ENCODE peak calls at places on chromosomes 3 and 15, in seven cellular contexts. H is GM12878, Q is transverse colon, C is sigmoid colon, F is ovary, W is suprapubic skin, Y is stomach. O is an unnamed sample. For H3K36me3, the result is how much of the 10 kb centered on the place peaks cover.

GRCh38 chr3:133466531-133467386 is 66.9 kb downstream of the BFSP2 start:
- DNase-seq in Y (no peak), W (no peak), Q (no peak), H (no peak), C (no peak), F (no peak), O (no peak)

GRCh38 chr3:40128169-40128568 is 181.3 kb upstream of the EIF1B start:
- DNase-seq in Y (no peak), Q (no peak), H (no peak), F (no peak), W (no peak), C (no peak), O (no peak)

GRCh38 chr15:67240235-67241131 is 14.0 kb downstream of the AAGAB start:
- DNase-seq in Q (peak), C (no peak), H (peak), Y (peak), W (no peak), F (no peak), O (no peak)

GRCh38 chr3:168884353-168884903 is 779.1 kb downstream of the MECOM start:
- DNase-seq in Y (peak), C (no peak), F (no peak), Q (peak), H (no peak), W (no peak), O (no peak)

GRCh38 chr3:42189071-42189470 is 76.9 kb downstream of the CCK start:
- DNase-seq in Y (no peak), H (no peak), Q (no peak), W (no peak), F (no peak), C (peak), O (no peak)

GRCh38 chr3:172154768-172155649 is 115.6 kb downstream of the FNDC3B start:
- DNase-seq in C (no peak), F (no peak), H (no peak), Y (no peak), W (no peak), Q (peak), O (no peak)

GRCh38 chr3:126555795-126556636 is 2.7 kb downstream of the C3orf22 start:
- DNase-seq in F (peak), H (no peak), W (peak), Q (peak), Y (peak), C (peak), O (no peak)

GRCh38 chr3:114155370-114155821 is 23.5 kb downstream of the DRD3 start:
- DNase-seq in C (no peak), W (no peak), Q (peak), F (no peak), H (no peak), Y (no peak), O (no peak)

GRCh38 chr3:44114142-44114541 is 127.5 kb upstream of the TOPAZ1 start:
- DNase-seq in Y (peak), W (no peak), C (no peak), F (no peak), H (no peak), Q (peak), O (peak)

GRCh38 chr3:32288819-32289218 is 50.3 kb downstream of the CMTM8 start:
- DNase-seq in W (no peak), H (no peak), Q (no peak), F (no peak), Y (no peak), C (no peak), O (no peak)

GRCh38 chr15:64044315-64045105 is 1.8 kb downstream of the DAPK2 start:
- DNase-seq in W (no peak), Y (peak), H (peak), F (no peak), Q (no peak), C (no peak), O (no peak)

GRCh38 chr3:30864836-30865235 is 29.6 kb downstream of the GADL1 start:
- DNase-seq in C (no peak), W (no peak), H (no peak), Y (no peak), Q (no peak), F (no peak), O (no peak)

GRCh38 chr3:53089511-53089910 is 40.7 kb downstream of the RFT1 start:
- DNase-seq in C (no peak), H (no peak), F (no peak), W (no peak), Y (no peak), Q (no peak), O (no peak)

GRCh38 chr15:91186892-91187644 is 87.0 kb downstream of the SV2B start:
- DNase-seq in Q (no peak), Y (no peak), C (no peak), W (no peak), H (no peak), F (no peak), O (no peak)

GRCh38 chr15:88334436-88334835 is 77.9 kb upstream of the NTRK3 start:
- DNase-seq in F (no peak), H (no peak), W (no peak), Q (no peak), Y (no peak), C (no peak), O (no peak)

GRCh38 chr15:78626611-78627010 is 5.8 kb upstream of the CHRNA3 start:
- DNase-seq in F (no peak), H (no peak), C (no peak), Y (peak), Q (no peak), W (peak), O (no peak)

GRCh38 chr15:63521405-63522142 is 17.2 kb downstream of the USP3 start:
- DNase-seq in W (no peak), C (no peak), Y (no peak), F (no peak), H (no peak), Q (no peak), O (no peak)

GRCh38 chr15:23038741-23039150 is 623 bp downstream of the TUBGCP5 start:
- DNase-seq in F (no peak), C (no peak), H (no peak), Q (peak), W (no peak), Y (no peak), O (no peak)

GRCh38 chr3:25468866-25469319 is 40.8 kb downstream of the RARB start:
- DNase-seq in C (peak), F (peak), H (no peak), Y (no peak), Q (peak), W (peak), O (peak)

GRCh38 chr3:47583320-47584075 is 4.8 kb upstream of the CSPG5 start:
- DNase-seq in F (no peak), H (no peak), W (no peak), C (no peak), Y (no peak), Q (no peak), O (no peak)

GRCh38 chr15:71437404-71437803 is 322.1 kb downstream of the THSD4 start:
- DNase-seq in W (no peak), Y (no peak), H (no peak), F (no peak), Q (no peak), C (no peak), O (no peak)

GRCh38 chr3:16338124-16338523 is 73.1 kb downstream of the OXNAD1 start:
- DNase-seq in Y (peak), H (peak), W (no peak), F (no peak), C (no peak), Q (peak), O (no peak)

GRCh38 chr3:97896129-97896528 is 74.3 kb downstream of the CRYBG3 start:
- DNase-seq in H (no peak), Y (no peak), W (no peak), C (no peak), F (no peak), Q (no peak), O (no peak)

GRCh38 chr15:29014493-29014892 is 128.7 kb downstream of the APBA2 start:
- DNase-seq in Y (no peak), C (no peak), Q (no peak), F (no peak), H (no peak), W (no peak), O (no peak)

GRCh38 chr3:122298239-122298638 is 26.8 kb upstream of the CSTA start:
- DNase-seq in Q (no peak), H (peak), Y (no peak), W (no peak), F (no peak), C (no peak), O (no peak)

DNA sequence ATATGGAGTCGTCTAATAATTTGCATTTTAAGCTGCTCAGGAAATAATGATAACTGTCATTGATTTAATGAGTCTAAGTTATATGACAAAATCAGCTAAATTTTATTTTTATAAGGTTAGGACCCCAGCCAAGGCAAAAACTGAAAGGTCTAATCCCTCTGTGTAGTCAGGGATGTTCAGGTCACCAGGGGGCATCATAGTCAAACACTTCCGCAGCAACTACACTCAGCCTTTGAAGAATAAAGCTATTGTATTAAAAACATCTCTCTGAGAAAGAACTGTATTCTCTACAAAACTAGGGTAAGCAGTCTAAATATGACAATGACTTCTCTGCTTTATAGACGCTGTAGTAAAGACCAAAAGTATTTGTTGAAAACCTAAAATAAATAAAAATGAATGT is 15.0 kb downstream of the INTS14 start:
- DNase-seq in W (no peak), C (no peak), Y (no peak), F (no peak), H (no peak), Q (no peak), O (no peak)
- H3K36me3 ChIP-seq in W (half or more), C (under half), Y (half or more), F (under half), H (under half), Q (under half), O (under half)

DNA sequence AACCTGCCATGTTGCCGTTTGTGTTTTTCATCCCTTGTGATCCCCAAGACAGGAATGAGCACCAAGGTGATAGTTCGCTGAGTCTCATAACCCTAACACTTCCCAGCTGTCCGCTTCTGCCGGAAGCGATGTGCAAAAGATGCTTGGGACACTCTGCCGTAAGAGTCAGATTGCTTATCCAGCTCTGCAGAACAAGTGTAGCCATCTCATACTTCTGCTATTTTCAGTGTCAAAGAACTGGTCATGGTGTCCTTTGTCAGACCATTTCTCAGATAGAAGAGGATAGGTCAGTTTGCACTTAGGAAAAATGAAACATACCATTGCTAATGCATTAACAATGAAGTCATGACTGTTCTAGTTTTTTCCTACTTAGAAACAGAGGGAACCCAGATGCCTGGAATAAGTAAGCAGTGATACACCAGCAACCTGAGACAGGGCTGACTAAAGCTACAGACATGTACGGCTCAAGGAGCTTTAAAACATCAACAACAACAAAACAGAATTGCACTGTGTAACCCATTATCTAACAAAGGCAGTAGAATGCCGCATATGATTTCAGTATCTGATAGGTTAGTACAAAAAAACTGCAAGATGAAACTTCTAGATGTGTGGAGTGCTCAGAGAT is 134.0 kb upstream of the IL12A start:
- DNase-seq in W (no peak), H (no peak), C (no peak), F (no peak), Y (no peak), Q (no peak), O (no peak)
- H3K4me3 ChIP-seq in W (no peak), H (no peak), C (peak), F (peak), Y (peak), Q (no peak), O (no peak)

GRCh38 chr15:25600751-25601150 is 161.9 kb upstream of the UBE3A start:
- DNase-seq in Y (no peak), Q (no peak), H (no peak), C (no peak), W (no peak), F (no peak), O (no peak)

GRCh38 chr15:25608926-25609325 is 170.1 kb upstream of the UBE3A start:
- DNase-seq in F (no peak), H (no peak), C (no peak), Q (no peak), W (no peak), Y (no peak), O (no peak)

GRCh38 chr15:25609371-25609770 is 170.5 kb upstream of the UBE3A start:
- DNase-seq in Q (no peak), C (no peak), Y (no peak), W (no peak), F (no peak), H (no peak), O (no peak)

DNA sequence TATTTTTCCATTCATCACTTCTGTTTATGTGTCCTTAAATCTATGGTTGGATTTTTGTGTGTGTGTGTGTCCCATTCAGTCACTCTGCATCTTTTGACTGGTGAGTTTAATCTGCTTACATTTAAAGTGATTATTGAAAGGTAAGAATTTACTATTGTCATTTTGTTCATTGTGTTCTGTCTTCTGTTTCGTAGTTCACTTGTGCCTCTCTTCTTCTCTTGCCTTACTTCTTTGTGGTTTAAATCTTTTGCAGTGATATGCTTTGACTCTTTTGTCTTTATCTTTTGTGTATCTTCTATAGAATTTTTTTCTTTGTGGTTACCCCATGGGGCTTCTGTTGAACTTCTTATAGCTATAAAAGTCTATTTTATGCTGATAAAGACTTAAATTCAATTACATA is 166.3 kb upstream of the UBE3A start:
- DNase-seq in H (no peak), Q (no peak), W (no peak), Y (no peak), F (no peak), C (no peak), O (no peak)
- TF ChIP-seq EP300 in H (no peak), Q (no peak), W (no peak), Y (no peak), F (no peak), C (no peak), O (no peak)

DNA sequence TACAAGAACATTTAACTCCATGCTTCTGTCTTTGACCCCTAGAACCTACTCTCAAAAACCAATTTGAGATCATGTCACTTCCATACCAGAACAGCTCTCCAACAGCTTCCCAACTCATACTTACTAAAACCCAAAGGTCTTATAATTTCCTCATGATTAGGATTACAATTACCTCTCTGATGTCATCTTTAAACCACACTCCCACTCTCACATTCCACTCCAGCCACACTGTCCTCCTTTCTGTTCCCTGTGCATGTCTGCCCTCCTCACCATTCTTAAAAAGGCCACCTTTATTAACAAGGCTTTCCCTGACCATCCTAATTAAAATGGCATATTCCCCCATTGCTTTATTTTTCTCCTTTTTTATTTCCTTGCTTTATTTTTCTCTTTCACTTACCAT is 18.9 kb downstream of the PHC3 start:
- DNase-seq in Q (no peak), H (no peak), W (no peak), C (no peak), Y (no peak), F (no peak), O (no peak)
- H3K36me3 ChIP-seq in Q (under half), H (under half), W (under half), C (under half), Y (half or more), F (under half), O (under half)

O was measured in tibial nerve.